ENCODE peak calls at places on chromosomes 3 and 15, in five cellular contexts. V, L, W, P and G are unnamed samples.

GRCh38 chr15:39226169-39226964 is 354.5 kb upstream of the THBS1 start:
- DNase-seq in V (no peak), L (peak; percentile 64), W (no peak), P (no peak), G (no peak)

GRCh38 chr3:170476291-170476690 is 57.6 kb downstream of the CLDN11 start:
- DNase-seq in V (peak; percentile 34), L (no peak), W (no peak), P (no peak), G (no peak)

GRCh38 chr3:138112362-138112761 is 3.0 kb downstream of the DZIP1L start:
- DNase-seq in V (no peak), L (no peak), W (no peak), P (no peak), G (no peak)

GRCh38 chr3:191499307-191500125 is 38.6 kb downstream of the PYDC2 start:
- DNase-seq in V (peak; percentile 16), L (peak; percentile 62), W (peak; percentile 59), P (no peak), G (no peak)

GRCh38 chr3:192408721-192409151 is 318.6 kb downstream of the FGF12 start:
- DNase-seq in V (no peak), L (no peak), W (no peak), P (no peak), G (no peak)

GRCh38 chr3:97930018-97930417 is 42.2 kb downstream of the RIOX2 start:
- DNase-seq in V (no peak), L (no peak), W (peak; percentile 28), P (no peak), G (no peak)

GRCh38 chr15:99566157-99566900 is 545 bp downstream of the MEF2A start:
- DNase-seq in V (no peak), L (peak; percentile 43), W (peak; percentile 55), P (no peak), G (no peak)

GRCh38 chr3:12964713-12965612 is 108.3 kb downstream of the IQSEC1 start:
- DNase-seq in V (no peak), L (peak; percentile 48), W (no peak), P (no peak), G (no peak)

GRCh38 chr3:129524081-129524480 is 4.4 kb upstream of the RHO start:
- DNase-seq in V (no peak), L (no peak), W (no peak), P (no peak), G (no peak)

GRCh38 chr3:46942481-46943236 is 33.9 kb downstream of the CCDC12 start:
- DNase-seq in V (no peak), L (no peak), W (peak; percentile 21), P (no peak), G (no peak)

GRCh38 chr3:163327086-163327485 is 1751.2 kb downstream of the SI start:
- DNase-seq in V (no peak), L (no peak), W (no peak), P (no peak), G (no peak)

GRCh38 chr15:34233614-34234013 is 8.8 kb downstream of the EMC4 start:
- DNase-seq in V (no peak), L (no peak), W (no peak), P (no peak), G (no peak)

GRCh38 chr3:81581966-81582599 is 179.4 kb downstream of the GBE1 start:
- DNase-seq in V (peak; percentile 47), L (peak; percentile 52), W (no peak), P (no peak), G (peak; percentile 18)

GRCh38 chr15:25892126-25892525 is 29.0 kb upstream of the ATP10A start:
- DNase-seq in V (peak; percentile 31), L (no peak), W (no peak), P (no peak), G (no peak)

GRCh38 chr15:76312540-76313174 is 1.4 kb upstream of the ETFA start:
- DNase-seq in V (peak; percentile 33), L (no peak), W (no peak), P (no peak), G (no peak)

GRCh38 chr3:72520690-72521308 is 327.4 kb downstream of the SHQ1 start:
- DNase-seq in V (peak; percentile 89), L (no peak), W (no peak), P (no peak), G (no peak)

GRCh38 chr3:48558446-48559134 is 2.0 kb upstream of the PFKFB4 start:
- DNase-seq in V (no peak), L (no peak), W (peak; percentile 65), P (peak; percentile 72), G (peak; percentile 45)

GRCh38 chr3:101779808-101780366 is 876 bp downstream of the NXPE3 start:
- DNase-seq in V (no peak), L (peak; percentile 41), W (no peak), P (no peak), G (peak; percentile 19)

GRCh38 chr3:141431411-141432378 is 55.1 kb upstream of the RASA2 start:
- DNase-seq in V (no peak), L (peak; percentile 48), W (no peak), P (no peak), G (no peak)
- H3K4me1 ChIP-seq in V (peaks cover 25% of the 10 kb centered on the region), L (peaks cover 78% of the 10 kb centered on the region), W (peaks cover 38% of the 10 kb centered on the region), P (peaks cover 84% of the 10 kb centered on the region), G (peaks cover 76% of the 10 kb centered on the region)

DNA sequence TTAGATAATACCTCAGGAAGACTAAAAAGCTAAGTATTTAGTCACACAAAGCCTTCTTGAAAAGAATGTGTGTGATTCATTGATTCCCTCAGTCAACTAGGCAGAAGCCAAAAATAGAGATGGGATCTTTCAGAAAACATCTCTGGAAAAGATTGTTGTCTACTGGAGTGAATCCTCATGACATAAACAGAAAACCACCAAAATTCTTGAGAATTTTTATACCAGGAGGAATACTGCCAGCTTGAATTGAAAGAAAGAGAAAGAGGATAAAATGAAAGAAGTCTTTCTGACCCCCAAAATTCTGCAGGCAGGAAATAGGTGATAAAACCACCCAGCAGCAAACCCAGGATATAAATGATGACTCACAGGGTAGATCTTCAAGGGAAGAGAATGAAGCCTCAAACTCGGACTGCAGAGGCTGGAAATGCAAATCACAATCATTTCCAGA is 363.1 kb upstream of the PLSCR5 start:
- DNase-seq in V (peak; percentile 80), L (no peak), W (no peak), P (no peak), G (no peak)
- H3K4me3 ChIP-seq in V (peak overlapping the region; percentile 33), L (no peak overlapping the region), W (no peak overlapping the region), P (no peak overlapping the region), G (no peak overlapping the region)

GRCh38 chr3:50388021-50388719 is 28.8 kb upstream of the TMEM115 start:
- DNase-seq in V (no peak), L (peak; percentile 73), W (no peak), P (no peak), G (no peak)
- TF ChIP-seq CTCF in V (peak; percentile 22), L (no peak), W (no peak), P (peak; percentile 39), G (no peak)

DNA sequence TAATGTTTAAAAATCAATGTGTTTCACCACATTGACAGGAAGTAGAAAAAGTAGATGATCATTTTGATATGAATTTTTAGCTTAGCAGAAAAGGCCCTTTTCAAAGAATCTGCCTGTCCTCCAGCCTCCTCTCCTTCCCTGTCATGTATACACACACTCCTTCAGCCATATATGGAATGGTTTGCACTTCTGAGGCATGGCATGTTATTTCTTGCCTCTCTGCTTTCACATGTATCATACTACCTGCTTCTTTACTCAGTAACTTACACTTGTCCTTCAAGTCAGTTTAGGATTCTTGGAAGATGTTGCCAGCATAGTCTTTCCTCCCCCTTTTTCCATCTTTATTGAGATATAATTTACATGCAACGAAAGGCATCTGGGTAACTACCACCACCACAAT is 79.0 kb downstream of the REC114 start:
- DNase-seq in V (no peak), L (no peak), W (no peak), P (no peak), G (no peak)
- H3K4me1 ChIP-seq in V (no peaks in the 10 kb centered on the region), L (no peaks in the 10 kb centered on the region), W (no peaks in the 10 kb centered on the region), P (peaks cover 7% of the 10 kb centered on the region), G (no peaks in the 10 kb centered on the region)

GRCh38 chr3:63751459-63751858 is 67.6 kb upstream of the C3orf49 start:
- DNase-seq in V (no peak), L (no peak), W (no peak), P (no peak), G (no peak)

GRCh38 chr3:63753995-63754394 is 65.1 kb upstream of the C3orf49 start:
- DNase-seq in V (no peak), L (no peak), W (no peak), P (no peak), G (no peak)

GRCh38 chr3:63753567-63753966 is 65.5 kb upstream of the C3orf49 start:
- DNase-seq in V (peak; percentile 31), L (no peak), W (no peak), P (no peak), G (no peak)
- H3K4me3 ChIP-seq in V (no peak overlapping the region), L (no peak overlapping the region), W (no peak overlapping the region), P (no peak overlapping the region), G (no peak overlapping the region)

GRCh38 chr3:184632551-184632950 is 71.0 kb downstream of the EPHB3 start:
- DNase-seq in V (no peak), L (no peak), W (no peak), P (no peak), G (no peak)
- TF ChIP-seq CTCF in V (no peak), L (no peak), W (no peak), P (no peak), G (no peak)

GRCh38 chr15:40343512-40343911 is 2.8 kb upstream of the CCDC9B start:
- DNase-seq in V (peak; percentile 98), L (no peak), W (peak; percentile 69), P (no peak), G (no peak)

GRCh38 chr15:40344631-40345120 is 3.9 kb upstream of the CCDC9B start:
- DNase-seq in V (peak; percentile 69), L (peak; percentile 71), W (no peak), P (no peak), G (no peak)

GRCh38 chr15:40342421-40343313 is 1.9 kb upstream of the CCDC9B start:
- DNase-seq in V (peak; percentile 85), L (no peak), W (no peak), P (no peak), G (no peak)

GRCh38 chr15:40345225-40345866 is 4.6 kb upstream of the CCDC9B start:
- DNase-seq in V (no peak), L (no peak), W (no peak), P (no peak), G (no peak)

GRCh38 chr15:40344217-40344616 is 3.5 kb upstream of the CCDC9B start:
- DNase-seq in V (peak; percentile 52), L (no peak), W (no peak), P (no peak), G (no peak)
- H3K4me1 ChIP-seq in V (peaks cover 29% of the 10 kb centered on the region), L (peaks cover 28% of the 10 kb centered on the region), W (peaks cover 24% of the 10 kb centered on the region), P (peaks cover 71% of the 10 kb centered on the region), G (peaks cover 24% of the 10 kb centered on the region)

GRCh38 chr3:114672692-114673447 is 379.0 kb downstream of the TIGIT start:
- DNase-seq in V (no peak), L (no peak), W (no peak), P (no peak), G (no peak)
- H3K4me3 ChIP-seq in V (no peak overlapping the region), L (no peak overlapping the region), W (no peak overlapping the region), P (no peak overlapping the region), G (no peak overlapping the region)

DNA sequence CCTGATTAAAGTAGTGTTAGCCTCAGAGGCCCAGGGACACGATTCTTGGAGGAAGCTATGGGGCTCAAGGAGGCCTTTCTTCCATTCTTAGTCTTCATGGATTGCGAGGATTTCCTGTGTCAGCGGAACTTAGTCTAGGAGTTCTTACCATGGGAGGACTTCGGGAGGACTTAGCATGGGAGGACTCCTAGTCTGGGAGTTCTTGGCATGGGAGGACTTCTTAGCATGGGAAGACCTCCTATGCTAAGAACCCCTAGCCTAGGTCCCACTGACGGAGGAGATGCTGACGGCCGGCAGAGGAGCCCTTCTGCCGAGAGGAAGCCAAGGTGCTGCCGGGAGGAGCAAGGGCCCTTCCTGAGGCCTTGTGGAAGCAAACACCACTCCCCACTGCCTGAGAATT is 35.6 kb upstream of the LDHAL6B start:
- DNase-seq in V (no peak), L (no peak), W (no peak), P (no peak), G (no peak)
- TF ChIP-seq CTCF in V (no peak), L (no peak), W (no peak), P (no peak), G (no peak)